ENCODE peak calls at places on chromosome X, in ten cellular contexts. K is WTC11, N is fibroblast of the aortic adventitia, U is PC-9, L is heart right ventricle, R is endothelial cell, Q is AG04450, V is fibroblast of mammary gland, M is progenitor cell of endocrine pancreas, E is GM13977. O is an unnamed sample.

GRCh38 chrX:110055616-110056015 is 52.7 kb downstream of the TMEM164 start:
- DNase-seq in K (no peak), N (no peak), U (no peak), L (no peak), R (no peak), Q (no peak), V (peak; percentile 73), M (no peak), E (no peak), O (no peak)

GRCh38 chrX:51494409-51494808 is 2.0 kb downstream of the NUDT11 start:
- DNase-seq in K (no peak), N (peak; percentile 27), U (no peak), L (no peak), R (no peak), Q (no peak), V (peak; percentile 19), M (no peak), E (no peak), O (no peak)

GRCh38 chrX:138775501-138775900 is 64.0 kb upstream of the FGF13 start:
- DNase-seq in K (no peak), N (peak; percentile 61), U (no peak), L (no peak), R (no peak), Q (no peak), V (peak; percentile 55), M (no peak), E (peak; percentile 31), O (no peak)

GRCh38 chrX:22141061-22141460 is 108.9 kb downstream of the PHEX start:
- DNase-seq in K (no peak), N (no peak), U (no peak), L (no peak), R (no peak), Q (no peak), V (peak; percentile 21), M (no peak), E (no peak), O (no peak)

GRCh38 chrX:41522071-41522470 is 74.9 kb downstream of the NYX start:
- DNase-seq in K (no peak), N (no peak), U (no peak), L (no peak), R (no peak), Q (no peak), V (no peak), M (no peak), E (no peak), O (no peak)

GRCh38 chrX:151396042-151396826 is 772 bp upstream of the VMA21 start:
- DNase-seq in K (no peak), N (peak; percentile 69), U (no peak), L (peak; percentile 7), R (no peak), Q (peak; percentile 0), V (peak; percentile 81), M (no peak), E (peak; percentile 45), O (peak; percentile 36)

GRCh38 chrX:15269618-15270521 is at the start of gene ASB9:
- DNase-seq in K (peak; percentile 9), N (peak; percentile 35), U (peak; percentile 79), L (peak; percentile 45), R (no peak), Q (no peak), V (peak; percentile 79), M (peak; percentile 16), E (peak; percentile 28), O (no peak)

GRCh38 chrX:153665726-153666306 is 7.8 kb downstream of the PNCK start:
- DNase-seq in K (no peak), N (no peak), U (no peak), L (no peak), R (no peak), Q (no peak), V (no peak), M (no peak), E (no peak), O (no peak)

GRCh38 chrX:149074429-149074828 is 430.7 kb downstream of the IDS start:
- DNase-seq in K (no peak), N (peak; percentile 36), U (no peak), L (peak; percentile 34), R (no peak), Q (no peak), V (peak; percentile 75), M (no peak), E (no peak), O (no peak)

GRCh38 chrX:120380699-120381098 is 18.8 kb downstream of the ATP1B4 start:
- DNase-seq in K (no peak), N (no peak), U (no peak), L (no peak), R (peak; percentile 4), Q (no peak), V (peak; percentile 9), M (no peak), E (peak; percentile 23), O (no peak)

DNA sequence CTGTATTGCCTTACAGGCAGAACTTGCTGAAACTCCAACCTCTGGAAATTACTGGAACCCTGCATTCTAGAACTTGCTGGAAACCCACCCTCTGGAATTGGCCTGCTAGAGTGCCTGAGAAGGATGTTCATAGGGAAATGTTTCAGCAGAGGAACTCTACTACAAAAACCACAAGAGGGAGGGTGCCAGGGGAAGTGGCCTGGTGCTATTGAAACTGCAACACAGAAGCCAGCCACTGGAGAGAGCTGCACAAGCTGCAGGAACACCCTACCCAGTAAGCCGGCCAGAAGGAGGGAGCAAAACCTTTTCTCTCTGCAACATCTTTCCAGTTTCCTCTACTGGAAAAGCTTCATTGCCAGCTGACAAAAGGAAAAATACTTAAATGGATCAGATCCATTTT is 2.5 kb upstream of the BRWD3 start:
- DNase-seq in K (peak; percentile 40), N (peak; percentile 50), U (no peak), L (peak; percentile 7), R (peak; percentile 38), Q (no peak), V (no peak), M (no peak), E (no peak), O (no peak)
- TF ChIP-seq CTCF in K (no peak), N (peak; percentile 33), U (no peak), L (no peak), R (no peak), Q (peak; percentile 19), V (peak; percentile 6), M (no peak), E (no peak), O (peak; percentile 31)

DNA sequence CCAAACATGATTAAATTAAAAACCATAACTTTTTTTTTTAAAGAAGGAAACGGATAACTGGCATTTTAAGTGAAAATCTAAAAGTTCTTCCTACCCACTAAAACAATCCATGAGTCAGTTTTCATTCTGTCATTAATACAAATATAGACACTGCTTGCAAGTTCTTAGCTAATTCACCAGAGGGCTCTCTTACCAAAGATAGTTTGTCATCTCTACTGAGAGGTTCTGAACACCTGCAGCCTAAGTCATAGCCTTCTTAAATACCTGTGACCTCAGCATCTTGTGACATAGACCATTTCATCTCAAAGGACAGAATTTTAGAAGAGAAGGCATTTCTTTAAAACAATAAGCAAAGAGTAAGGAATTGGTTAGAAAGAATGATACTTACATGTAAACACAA is 65.3 kb upstream of the FAM120C start:
- DNase-seq in K (no peak), N (peak; percentile 29), U (no peak), L (no peak), R (no peak), Q (peak; percentile 1), V (peak; percentile 45), M (no peak), E (peak; percentile 22), O (no peak)
- TF ChIP-seq CTCF in K (no peak), N (peak; percentile 40), U (peak; percentile 58), L (peak; percentile 19), R (no peak), Q (peak; percentile 38), V (peak; percentile 39), M (no peak), E (peak; percentile 38), O (peak; percentile 34)

GRCh38 chrX:46461653-46462191 is 83.5 kb downstream of the ZNF674 start:
- DNase-seq in K (no peak), N (no peak), U (no peak), L (no peak), R (no peak), Q (no peak), V (no peak), M (no peak), E (no peak), O (no peak)
- TF ChIP-seq CTCF in K (no peak), N (no peak), U (no peak), L (no peak), R (no peak), Q (no peak), V (no peak), M (no peak), E (no peak), O (no peak)

GRCh38 chrX:39772057-39772832 is 325.5 kb downstream of the BCOR start:
- DNase-seq in K (peak; percentile 65), N (no peak), U (no peak), L (no peak), R (peak; percentile 34), Q (no peak), V (no peak), M (no peak), E (peak; percentile 24), O (peak; percentile 65)
- TF ChIP-seq CTCF in K (no peak), N (no peak), U (no peak), L (no peak), R (no peak), Q (no peak), V (no peak), M (no peak), E (no peak), O (no peak)

DNA sequence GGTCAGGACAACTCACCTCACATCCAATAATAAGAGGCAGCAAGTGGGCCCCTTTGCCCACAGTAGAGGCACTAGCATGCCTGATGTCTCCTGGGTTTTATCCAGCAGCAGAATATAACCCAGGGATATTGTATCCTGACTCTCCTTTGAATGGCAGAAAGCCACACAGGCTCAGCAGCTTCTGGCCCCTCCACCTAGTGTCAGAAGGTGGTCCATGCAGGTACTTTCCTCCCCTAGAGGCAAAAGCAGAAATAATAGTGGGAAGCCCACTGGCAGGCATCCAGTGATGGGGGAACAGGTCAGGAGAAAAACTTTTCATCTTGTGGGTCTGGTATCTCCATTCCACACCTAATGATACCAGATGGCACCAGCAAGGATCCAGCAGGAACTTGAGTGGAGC is 75.5 kb upstream of the IRS4 start:
- DNase-seq in K (peak; percentile 20), N (no peak), U (no peak), L (no peak), R (peak; percentile 3), Q (no peak), V (no peak), M (no peak), E (no peak), O (no peak)
- TF ChIP-seq CTCF in K (no peak), N (no peak), U (peak; percentile 33), L (no peak), R (no peak), Q (no peak), V (no peak), M (peak; percentile 57), E (peak; percentile 14), O (no peak)

DNA sequence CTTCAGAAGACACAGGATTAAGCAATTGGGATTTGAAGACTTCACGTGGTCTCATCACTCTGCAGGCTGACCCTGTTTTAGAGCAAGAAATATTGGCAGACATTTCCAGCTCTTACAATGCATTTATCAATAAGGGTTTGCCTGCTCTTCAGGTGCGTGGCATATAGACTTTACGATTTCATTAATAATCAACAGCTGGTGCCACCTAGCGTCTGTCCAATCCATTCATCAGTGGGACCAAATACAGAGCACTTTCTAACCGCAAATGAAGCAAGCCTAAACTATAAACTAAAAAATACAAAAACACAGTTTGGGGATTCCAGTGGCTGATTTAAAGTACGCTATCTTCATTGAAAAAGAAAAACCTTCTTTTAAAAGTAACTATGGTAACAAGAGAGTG is 125.4 kb upstream of the DMD start:
- DNase-seq in K (no peak), N (peak; percentile 25), U (no peak), L (peak; percentile 8), R (no peak), Q (no peak), V (peak; percentile 29), M (no peak), E (no peak), O (no peak)
- TF ChIP-seq CTCF in K (no peak), N (peak; percentile 24), U (peak; percentile 59), L (peak; percentile 33), R (no peak), Q (peak; percentile 52), V (peak; percentile 51), M (peak; percentile 62), E (peak; percentile 51), O (peak; percentile 42)

O was measured in retinal pigment epithelial cell.